ENCODE peak calls at places on chromosomes 3 and 15, in seven cellular contexts. O is mesendoderm, A is IMR-90, G is neuronal stem cell, S is H9, M is trophoblast cell, U is H1. Q is an unnamed sample.

GRCh38 chr3:129132097-129132866 is 10.7 kb upstream of the RAB43 start:
- DNase-seq in A (no peak), S (no peak), M (no peak), O (no peak), G (no peak), U (no peak), Q (no peak)

GRCh38 chr3:135992072-135992471 is 26.5 kb downstream of the PPP2R3A start:
- DNase-seq in O (no peak), M (no peak), S (no peak), G (no peak), A (peak; percentile 92), U (no peak), Q (peak; percentile 72)

GRCh38 chr3:50227390-50228183 is 8.4 kb upstream of the GNAI2 start:
- DNase-seq in A (peak; percentile 80), U (peak; percentile 94), S (peak; percentile 93), M (peak; percentile 92), O (peak; percentile 97), G (peak; percentile 89), Q (peak; percentile 87)

GRCh38 chr3:60954049-60954448 is 297.2 kb downstream of the FHIT start:
- DNase-seq in U (no peak), G (no peak), M (no peak), A (no peak), S (no peak), O (no peak), Q (peak; percentile 48)

GRCh38 chr15:64251121-64251520 is 88.3 kb upstream of the PPIB start:
- DNase-seq in G (no peak), U (no peak), M (no peak), S (no peak), A (peak; percentile 71), O (no peak), Q (peak; percentile 47)

GRCh38 chr3:69740103-69741021 is 1.1 kb downstream of the MITF start:
- DNase-seq in A (no peak), S (peak; percentile 84), G (no peak), U (peak; percentile 87), M (peak; percentile 79), O (peak; percentile 70), Q (peak; percentile 20)

GRCh38 chr15:88242586-88242985 is 14.0 kb downstream of the NTRK3 start:
- DNase-seq in U (no peak), A (no peak), G (no peak), O (no peak), S (no peak), M (no peak), Q (no peak)

GRCh38 chr15:80604583-80605506 is 90.3 kb upstream of the ABHD17C start:
- DNase-seq in A (no peak), S (no peak), G (no peak), M (peak; percentile 81), U (peak; percentile 40), O (peak; percentile 52), Q (no peak)

GRCh38 chr15:64464271-64465005 is 4.1 kb downstream of the ZNF609 start:
- DNase-seq in U (no peak), M (no peak), S (no peak), A (peak; percentile 56), O (no peak), G (no peak), Q (no peak)

DNA sequence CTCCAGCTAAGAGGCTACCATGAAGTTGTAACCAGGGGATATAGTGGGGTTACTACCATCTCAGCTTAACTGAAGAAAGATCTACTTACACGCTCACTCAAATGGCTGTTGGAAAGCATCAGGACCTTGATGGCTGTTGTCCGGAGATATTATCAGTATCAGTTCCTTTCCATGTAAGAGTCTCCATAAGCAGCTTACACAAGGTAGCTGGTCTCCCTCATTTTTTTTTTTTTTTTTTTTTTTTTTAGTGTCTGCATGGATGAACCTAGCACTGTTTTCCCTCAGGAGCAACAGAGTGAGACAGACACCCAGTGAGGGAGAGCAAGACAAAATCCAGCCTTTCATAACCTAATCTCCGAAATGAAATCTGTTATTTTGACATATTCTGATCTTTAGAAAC is 230.9 kb downstream of the CADM2 start:
- DNase-seq in A (no peak), O (no peak), M (no peak), U (no peak), G (no peak), S (no peak), Q (no peak)
- H2BK120ac ChIP-seq in A (no peak overlapping the region), O (no peak overlapping the region), M (no peak overlapping the region), U (no peak overlapping the region), G (no peak overlapping the region), S (no peak overlapping the region), Q (no peak overlapping the region)

GRCh38 chr3:22371592-22372291 is 620.7 kb upstream of the ZNF385D start:
- DNase-seq in O (peak; percentile 19), U (peak; percentile 64), A (no peak), S (peak; percentile 54), G (peak; percentile 15), M (no peak), Q (no peak)
- H3K4ac ChIP-seq in O (no peak overlapping the region), U (no peak overlapping the region), A (no peak overlapping the region), S (no peak overlapping the region), G (no peak overlapping the region), M (no peak overlapping the region), Q (peak overlapping the region; percentile 13)

DNA sequence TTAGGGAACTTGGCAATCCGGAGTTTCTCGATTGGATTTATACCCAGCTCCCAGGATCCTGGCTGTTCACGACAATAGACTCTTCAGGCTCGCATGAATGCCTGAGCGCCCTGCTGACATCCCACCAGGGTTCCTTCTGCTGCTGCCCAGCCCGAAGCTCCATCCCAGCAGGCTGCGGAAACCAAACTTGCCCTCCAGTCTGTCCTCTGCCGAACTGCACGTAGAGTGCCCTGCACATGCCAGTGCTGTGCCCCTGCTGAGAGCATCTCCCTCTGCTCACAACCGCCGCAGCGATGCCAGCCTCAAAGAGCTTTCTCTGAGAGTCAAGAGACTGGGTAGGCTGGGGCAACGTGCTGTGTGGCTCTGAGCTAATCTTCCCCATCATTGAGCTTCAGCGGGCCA is 6.9 kb downstream of the ADAMTS7 start:
- DNase-seq in G (no peak), A (no peak), S (peak; percentile 58), U (peak; percentile 67), O (peak; percentile 26), M (no peak), Q (no peak)
- H2BK120ac ChIP-seq in G (no peak overlapping the region), A (no peak overlapping the region), S (no peak overlapping the region), U (no peak overlapping the region), O (no peak overlapping the region), M (no peak overlapping the region), Q (no peak overlapping the region)

GRCh38 chr3:44467241-44467640 is 10.2 kb downstream of the ZNF445 start:
- DNase-seq in U (no peak), G (no peak), S (no peak), M (no peak), O (no peak), A (no peak), Q (no peak)
- H3K4ac ChIP-seq in U (no peak overlapping the region), G (no peak overlapping the region), S (no peak overlapping the region), M (no peak overlapping the region), O (no peak overlapping the region), A (no peak overlapping the region), Q (no peak overlapping the region)

Q was measured in mesenchymal stem cell.